ENCODE peak calls at places on chromosomes 16 and 17, in seven cellular contexts. Z, B, R, N, K, C and J are unnamed samples.

GRCh38 chr17:45102856-45103255 is 29.5 kb downstream of the PLCD3 start:
- DNase-seq in Z (no peak), B (no peak), R (no peak), N (no peak), K (no peak), C (no peak), J (no peak)

GRCh38 chr17:67784364-67785121 is 40.8 kb upstream of the BPTF start:
- DNase-seq in Z (no peak), B (no peak), R (no peak), N (no peak), K (no peak), C (no peak), J (no peak)

GRCh38 chr17:76432712-76433336 is 20.1 kb downstream of the UBE2O start:
- DNase-seq in Z (no peak), B (no peak), R (no peak), N (no peak), K (no peak), C (no peak), J (no peak)

GRCh38 chr16:24670623-24671454 is 58.6 kb upstream of the TNRC6A start:
- DNase-seq in Z (peak; percentile 92), B (peak; percentile 55), R (peak; percentile 94), N (peak; percentile 58), K (peak; percentile 54), C (peak; percentile 75), J (no peak)

GRCh38 chr17:76714822-76715461 is 4.2 kb upstream of the MXRA7 start:
- DNase-seq in Z (peak; percentile 48), B (no peak), R (peak; percentile 74), N (peak; percentile 87), K (peak; percentile 87), C (no peak), J (no peak)

GRCh38 chr16:70746708-70747424 is 54.1 kb downstream of the VAC14 start:
- DNase-seq in Z (peak; percentile 93), B (no peak), R (no peak), N (no peak), K (no peak), C (peak; percentile 61), J (no peak)

GRCh38 chr16:89113661-89114060 is 20.0 kb downstream of the ACSF3 start:
- DNase-seq in Z (no peak), B (no peak), R (no peak), N (no peak), K (no peak), C (no peak), J (no peak)

GRCh38 chr16:75593825-75594820 is 27.9 kb downstream of the GABARAPL2 start:
- DNase-seq in Z (peak; percentile 22), B (no peak), R (no peak), N (no peak), K (no peak), C (peak; percentile 41), J (no peak)

GRCh38 chr16:28902909-28903308 is 22.1 kb downstream of the RABEP2 start:
- DNase-seq in Z (no peak), B (no peak), R (no peak), N (no peak), K (no peak), C (no peak), J (no peak)

GRCh38 chr16:56950881-56951771 is 10.6 kb upstream of the CETP start:
- DNase-seq in Z (peak; percentile 55), B (peak; percentile 24), R (peak; percentile 77), N (peak; percentile 78), K (no peak), C (no peak), J (no peak)

GRCh38 chr16:54171855-54172537 is 114.6 kb downstream of the IRX3 start:
- DNase-seq in Z (peak; percentile 88), B (no peak), R (peak; percentile 59), N (no peak), K (no peak), C (peak; percentile 31), J (no peak)

GRCh38 chr16:87451563-87452210 is 41.1 kb downstream of the ZCCHC14 start:
- DNase-seq in Z (no peak), B (no peak), R (peak; percentile 86), N (no peak), K (no peak), C (no peak), J (no peak)

GRCh38 chr17:57601328-57601727 is 143.8 kb downstream of the CCDC182 start:
- DNase-seq in Z (no peak), B (no peak), R (no peak), N (no peak), K (no peak), C (no peak), J (no peak)

GRCh38 chr17:79280822-79281572 is 206.4 kb downstream of the ENGASE start:
- DNase-seq in Z (no peak), B (no peak), R (peak; percentile 71), N (no peak), K (no peak), C (no peak), J (no peak)

GRCh38 chr16:23174622-23175021 is 7.9 kb upstream of the SCNN1G start:
- DNase-seq in Z (no peak), B (peak; percentile 14), R (peak; percentile 74), N (peak; percentile 23), K (no peak), C (no peak), J (no peak)

GRCh38 chr16:29784901-29785500 is 5.5 kb upstream of the KIF22 start:
- DNase-seq in Z (peak; percentile 71), B (peak; percentile 48), R (peak; percentile 85), N (no peak), K (peak; percentile 62), C (no peak), J (no peak)

GRCh38 chr16:69406780-69407331 is 17.6 kb upstream of the CYB5B start:
- DNase-seq in Z (no peak), B (no peak), R (no peak), N (peak; percentile 20), K (no peak), C (no peak), J (no peak)

GRCh38 chr17:8857919-8858318 is 9.6 kb downstream of the PIK3R6 start:
- DNase-seq in Z (peak; percentile 25), B (no peak), R (peak; percentile 55), N (no peak), K (no peak), C (no peak), J (no peak)

GRCh38 chr16:68508641-68509240 is 30.4 kb upstream of the ZFP90 start:
- DNase-seq in Z (no peak), B (no peak), R (no peak), N (no peak), K (no peak), C (no peak), J (no peak)

GRCh38 chr17:50205931-50206505 is 4.6 kb upstream of the COL1A1 start:
- DNase-seq in Z (no peak), B (no peak), R (no peak), N (no peak), K (no peak), C (no peak), J (no peak)

GRCh38 chr17:33463887-33464286 is 170.8 kb upstream of the ASIC2 start:
- DNase-seq in Z (peak; percentile 82), B (no peak), R (no peak), N (no peak), K (no peak), C (no peak), J (no peak)

GRCh38 chr16:74623214-74623842 is 16.4 kb upstream of the GLG1 start:
- DNase-seq in Z (peak; percentile 63), B (peak; percentile 3), R (peak; percentile 71), N (no peak), K (no peak), C (peak; percentile 45), J (no peak)

GRCh38 chr17:62617894-62618472 is 9.5 kb upstream of the MRC2 start:
- DNase-seq in Z (no peak), B (no peak), R (no peak), N (no peak), K (no peak), C (no peak), J (no peak)

GRCh38 chr16:30349695-30350094 is 5.4 kb downstream of the CD2BP2 start:
- DNase-seq in Z (peak; percentile 23), B (no peak), R (no peak), N (no peak), K (no peak), C (no peak), J (no peak)

GRCh38 chr17:9971991-9972390 is 66.9 kb upstream of the RCVRN start:
- DNase-seq in Z (no peak), B (no peak), R (peak; percentile 44), N (no peak), K (peak; percentile 70), C (no peak), J (no peak)

GRCh38 chr17:66520986-66521385 is 218.6 kb downstream of the PRKCA start:
- DNase-seq in Z (no peak), B (no peak), R (no peak), N (no peak), K (no peak), C (no peak), J (no peak)

GRCh38 chr16:24188143-24188542 is 68.0 kb upstream of the CACNG3 start:
- DNase-seq in Z (no peak), B (no peak), R (no peak), N (no peak), K (no peak), C (no peak), J (no peak)

GRCh38 chr17:55624789-55625433 is 97.8 kb downstream of the TMEM100 start:
- DNase-seq in Z (no peak), B (no peak), R (peak; percentile 4), N (no peak), K (no peak), C (no peak), J (no peak)